ENCODE peak calls at places on chromosomes 1 and 21, in five cellular contexts. T is activated naive CD4-positive, alpha-beta T cell treated with anti-CD3 and anti-CD28 coated beads, Interleukin-2, amount 50 U/mL, for 72 hours; Z is stimulated activated CD4-positive, alpha-beta T cell treated with anti-CD3 and anti-CD28 coated beads, Interleukin-4, amount 100 ng/mL, for 48 hours; D is PC-3; V is fibroblast of the aortic adventitia. P is an unnamed sample.

GRCh38 chr1:91883470-91883869 is 2.5 kb downstream of the TGFBR3 start:
- DNase-seq in T (no peak), Z (no peak), D (peak), V (peak), P (peak)

GRCh38 chr1:16112558-16113555 is 39.4 kb upstream of the FAM131C start:
- DNase-seq in T (no peak), Z (no peak), D (no peak), V (peak), P (peak)

GRCh38 chr1:8302181-8302681 is 15.7 kb upstream of the SLC45A1 start:
- DNase-seq in T (no peak), Z (no peak), D (no peak), V (no peak), P (no peak)

GRCh38 chr1:87394462-87394861 is 65.8 kb downstream of the LMO4 start:
- DNase-seq in T (no peak), Z (no peak), D (no peak), V (no peak), P (no peak)

GRCh38 chr1:25641931-25642611 is 25.5 kb downstream of the MAN1C1 start:
- DNase-seq in T (no peak), Z (no peak), D (no peak), V (peak), P (peak)

GRCh38 chr1:235399661-235400060 is 32.4 kb downstream of the TBCE start:
- DNase-seq in T (no peak), Z (no peak), D (no peak), V (no peak), P (no peak)

GRCh38 chr21:36065497-36066036 is 4.3 kb upstream of the CBR1 start:
- DNase-seq in T (no peak), Z (no peak), D (peak), V (peak), P (peak)

GRCh38 chr1:172483448-172483847 is 39.6 kb upstream of the PIGC start:
- DNase-seq in T (no peak), Z (no peak), D (peak), V (peak), P (no peak)

GRCh38 chr1:21308330-21308729 is 18.1 kb upstream of the ECE1 start:
- DNase-seq in T (no peak), Z (no peak), D (no peak), V (no peak), P (no peak)

GRCh38 chr21:46206163-46207005 is 22.1 kb upstream of the SPATC1L start:
- DNase-seq in T (no peak), Z (no peak), D (no peak), V (no peak), P (no peak)

GRCh38 chr1:170273556-170274501 is 128.1 kb downstream of the NTMT2 start:
- DNase-seq in T (no peak), Z (no peak), D (no peak), V (peak), P (peak)

GRCh38 chr1:220887868-220888664 is 8.8 kb downstream of the HLX start:
- DNase-seq in T (no peak), Z (no peak), D (no peak), V (no peak), P (peak)

GRCh38 chr1:156864796-156865195 is 4.1 kb downstream of the NTRK1 start:
- DNase-seq in T (no peak), Z (no peak), D (no peak), V (no peak), P (no peak)

GRCh38 chr1:162145280-162145965 is 75.9 kb downstream of the NOS1AP start:
- DNase-seq in T (no peak), Z (no peak), D (no peak), V (no peak), P (no peak)

GRCh38 chr1:192402571-192402970 is 85.8 kb downstream of the RGS21 start:
- DNase-seq in T (no peak), Z (no peak), D (no peak), V (no peak), P (no peak)

GRCh38 chr1:244918422-244919319 is 54.3 kb upstream of the HNRNPU start:
- DNase-seq in T (peak), Z (peak), D (peak), V (peak), P (peak)

GRCh38 chr1:24102966-24103365 is 9.0 kb downstream of the MYOM3 start:
- DNase-seq in T (no peak), Z (no peak), D (no peak), V (no peak), P (peak)

GRCh38 chr1:155063550-155064108 is at the start of gene EFNA4:
- DNase-seq in T (peak), Z (peak), D (peak), V (peak), P (peak)

GRCh38 chr1:32736812-32737791 is 34.5 kb upstream of the SYNC start:
- DNase-seq in T (no peak), Z (no peak), D (no peak), V (no peak), P (no peak)

GRCh38 chr21:38825901-38826300 is 20.2 kb downstream of the ETS2 start:
- DNase-seq in T (no peak), Z (no peak), D (no peak), V (no peak), P (no peak)

GRCh38 chr1:237386362-237387143 is 344.6 kb downstream of the RYR2 start:
- DNase-seq in T (no peak), Z (no peak), D (peak), V (peak), P (peak)